ENCODE peak calls at places on chromosome 12, in four cellular contexts. One of them, this sample, is unnamed.

GRCh38 chr12:131333621-131334440 is 377.1 kb upstream of the SFSWAP start:
- DNase-seq in K562: no peak
- DNase-seq in GM12878: no peak
- DNase-seq in HepG2: no peak
- DNase-seq in this sample: no peak

GRCh38 chr12:7787574-7788315 is 1.5 kb upstream of the NANOG start:
- DNase-seq in K562: no peak
- DNase-seq in GM12878: no peak
- DNase-seq in HepG2: peak; percentile 9
- DNase-seq in this sample: no peak

GRCh38 chr12:56188116-56188785 is 1.0 kb downstream of the SMARCC2 start:
- DNase-seq in GM12878: no peak
- DNase-seq in K562: no peak
- DNase-seq in HepG2: no peak
- DNase-seq in this sample: no peak

GRCh38 chr12:104410786-104411185 is 46.0 kb upstream of the CHST11 start:
- DNase-seq in K562: no peak
- DNase-seq in HepG2: no peak
- DNase-seq in GM12878: no peak
- DNase-seq in this sample: no peak

GRCh38 chr12:24118675-24119074 is 169.2 kb upstream of the SOX5 start:
- DNase-seq in GM12878: no peak
- DNase-seq in K562: no peak
- DNase-seq in HepG2: no peak
- DNase-seq in this sample: no peak

GRCh38 chr12:67019070-67019469 is 250.1 kb upstream of the CAND1 start:
- DNase-seq in HepG2: no peak
- DNase-seq in K562: no peak
- DNase-seq in GM12878: no peak
- DNase-seq in this sample: no peak

GRCh38 chr12:95118138-95118787 is 44.8 kb upstream of the NR2C1 start:
- DNase-seq in K562: no peak
- DNase-seq in HepG2: peak; percentile 62
- DNase-seq in GM12878: no peak
- DNase-seq in this sample: no peak

GRCh38 chr12:53733051-53733812 is 6.0 kb upstream of the CALCOCO1 start:
- DNase-seq in GM12878: no peak
- DNase-seq in HepG2: no peak
- DNase-seq in K562: no peak
- DNase-seq in this sample: no peak

GRCh38 chr12:34604227-34604626 is 581.9 kb downstream of the ALG10 start:
- DNase-seq in HepG2: no peak
- DNase-seq in K562: no peak
- DNase-seq in GM12878: no peak
- DNase-seq in this sample: no peak

GRCh38 chr12:44021471-44021971 is 185.6 kb downstream of the TMEM117 start:
- DNase-seq in K562: no peak
- DNase-seq in GM12878: peak; percentile 40
- DNase-seq in HepG2: no peak
- DNase-seq in this sample: no peak

GRCh38 chr12:115355301-115355700 is 671.3 kb upstream of the TBX3 start:
- DNase-seq in GM12878: no peak
- DNase-seq in HepG2: no peak
- DNase-seq in K562: no peak
- DNase-seq in this sample: no peak

GRCh38 chr12:102955926-102956737 is 1.3 kb upstream of the ASCL1 start:
- DNase-seq in K562: no peak
- DNase-seq in HepG2: no peak
- DNase-seq in GM12878: no peak
- DNase-seq in this sample: no peak

GRCh38 chr12:62292761-62293446 is 32.7 kb downstream of the USP15 start:
- DNase-seq in GM12878: no peak
- DNase-seq in K562: no peak
- DNase-seq in HepG2: no peak
- DNase-seq in this sample: no peak

GRCh38 chr12:75257510-75257909 is 47.9 kb upstream of the KCNC2 start:
- DNase-seq in HepG2: no peak
- DNase-seq in K562: no peak
- DNase-seq in GM12878: no peak
- DNase-seq in this sample: no peak

GRCh38 chr12:41745593-41745992 is 399.1 kb downstream of the GXYLT1 start:
- DNase-seq in K562: no peak
- DNase-seq in HepG2: no peak
- DNase-seq in GM12878: no peak
- DNase-seq in this sample: no peak

DNA sequence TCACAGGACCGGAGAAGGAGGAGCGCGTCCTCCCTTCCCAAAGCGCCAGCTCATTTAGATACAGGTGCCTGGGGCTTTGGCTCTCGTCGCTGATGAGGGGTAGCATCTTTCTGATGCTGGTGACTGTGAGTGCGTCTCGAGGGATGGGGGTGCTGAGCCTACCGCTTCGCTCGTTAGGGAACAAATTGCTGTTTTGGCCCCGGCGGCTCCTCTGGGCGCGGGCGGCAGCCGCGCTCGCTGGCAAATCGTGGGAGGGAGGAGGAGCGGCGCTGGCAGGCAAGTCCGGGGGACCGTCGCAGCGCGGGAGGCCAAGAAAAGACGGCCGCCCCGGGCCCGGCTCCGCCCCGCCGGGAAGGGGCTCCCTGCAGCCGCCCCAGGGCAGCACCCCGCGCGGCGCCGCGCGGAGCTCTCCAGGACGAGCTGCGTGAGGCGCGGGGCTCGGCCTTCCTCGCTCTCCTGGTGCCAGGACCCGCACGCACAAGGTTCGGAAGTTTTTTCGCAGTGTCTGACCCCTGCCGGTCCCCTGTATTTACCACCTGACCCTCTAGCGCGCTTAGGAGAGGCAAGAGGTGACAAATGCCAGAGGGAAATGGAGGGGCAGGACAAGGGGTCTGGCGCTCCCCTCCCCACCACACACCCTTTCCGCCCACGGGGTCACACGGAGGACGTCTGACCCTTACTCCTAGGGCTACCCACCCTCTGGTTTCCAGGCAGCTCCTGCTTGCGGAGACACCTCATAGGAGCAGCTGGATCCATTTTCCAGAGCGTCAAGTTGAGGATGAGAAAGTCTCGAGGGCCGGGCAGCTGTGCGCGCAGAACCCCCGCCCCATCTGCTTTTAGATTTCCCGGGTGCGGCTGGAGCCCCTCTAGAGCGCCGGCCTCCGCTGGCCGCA is 875 bp upstream of the KCNH3 start:
- DNase-seq in HepG2: no peak
- DNase-seq in K562: peak; percentile 37
- DNase-seq in GM12878: no peak
- DNase-seq in this sample: no peak
- TF ChIP-seq TARDBP in HepG2: no peak
- TF ChIP-seq TARDBP in K562: no peak
- TF ChIP-seq TARDBP in GM12878: no peak
- TF ChIP-seq TARDBP in this sample: no peak

GRCh38 chr12:77782034-77782433 is 48.7 kb upstream of the NAV3 start:
- DNase-seq in HepG2: no peak
- DNase-seq in K562: no peak
- DNase-seq in GM12878: no peak
- DNase-seq in this sample: no peak
- TF ChIP-seq TARDBP in HepG2: no peak
- TF ChIP-seq TARDBP in K562: no peak
- TF ChIP-seq TARDBP in GM12878: no peak
- TF ChIP-seq TARDBP in this sample: no peak

GRCh38 chr12:121801601-121802484 is 2.0 kb upstream of the SETD1B start:
- DNase-seq in GM12878: no peak
- DNase-seq in HepG2: no peak
- DNase-seq in K562: peak; percentile 59
- DNase-seq in this sample: no peak
- TF ChIP-seq TARDBP in GM12878: no peak
- TF ChIP-seq TARDBP in HepG2: no peak
- TF ChIP-seq TARDBP in K562: no peak
- TF ChIP-seq TARDBP in this sample: no peak

GRCh38 chr12:79895804-79896203 is 39.1 kb downstream of the PPP1R12A start:
- DNase-seq in GM12878: no peak
- DNase-seq in HepG2: no peak
- DNase-seq in K562: no peak
- DNase-seq in this sample: no peak
- TF ChIP-seq TARDBP in GM12878: no peak
- TF ChIP-seq TARDBP in HepG2: no peak
- TF ChIP-seq TARDBP in K562: no peak
- TF ChIP-seq TARDBP in this sample: no peak

GRCh38 chr12:45051490-45052105 is 699 bp upstream of the DBX2 start:
- DNase-seq in HepG2: no peak
- DNase-seq in K562: no peak
- DNase-seq in GM12878: no peak
- DNase-seq in this sample: peak; percentile 14
- TF ChIP-seq TARDBP in HepG2: no peak
- TF ChIP-seq TARDBP in K562: no peak
- TF ChIP-seq TARDBP in GM12878: no peak
- TF ChIP-seq TARDBP in this sample: no peak

GRCh38 chr12:92702754-92703679 is at the start of gene PLEKHG7:
- DNase-seq in GM12878: peak; percentile 80
- DNase-seq in HepG2: peak; percentile 47
- DNase-seq in K562: no peak
- DNase-seq in this sample: no peak
- TF ChIP-seq TARDBP in GM12878: no peak
- TF ChIP-seq TARDBP in HepG2: no peak
- TF ChIP-seq TARDBP in K562: no peak
- TF ChIP-seq TARDBP in this sample: no peak

GRCh38 chr12:51428256-51428655 is 3.6 kb downstream of the SLC4A8 start:
- DNase-seq in K562: no peak
- DNase-seq in GM12878: no peak
- DNase-seq in HepG2: no peak
- DNase-seq in this sample: no peak

GRCh38 chr12:51430196-51430895 is 5.7 kb downstream of the SLC4A8 start:
- DNase-seq in HepG2: peak; percentile 49
- DNase-seq in K562: no peak
- DNase-seq in GM12878: no peak
- DNase-seq in this sample: no peak

GRCh38 chr12:51434305-51434704 is 9.7 kb downstream of the SLC4A8 start:
- DNase-seq in GM12878: no peak
- DNase-seq in K562: no peak
- DNase-seq in HepG2: no peak
- DNase-seq in this sample: no peak

GRCh38 chr12:51424662-51425539 is at the start of gene SLC4A8:
- DNase-seq in HepG2: peak; percentile 54
- DNase-seq in K562: peak; percentile 82
- DNase-seq in GM12878: no peak
- DNase-seq in this sample: peak; percentile 96

GRCh38 chr12:51429705-51430104 is 5.1 kb downstream of the SLC4A8 start:
- DNase-seq in HepG2: no peak
- DNase-seq in K562: no peak
- DNase-seq in GM12878: no peak
- DNase-seq in this sample: no peak
- TF ChIP-seq TARDBP in HepG2: no peak
- TF ChIP-seq TARDBP in K562: no peak
- TF ChIP-seq TARDBP in GM12878: no peak
- TF ChIP-seq TARDBP in this sample: no peak